ENCODE peak calls at places on chromosomes 11 and 22, in four cellular contexts. J is HepG2, U is HCT116, G is GM12878. R is an unnamed sample.

GRCh38 chr22:20749453-20749852 is 24.5 kb upstream of the SERPIND1 start:
- DNase-seq in G (no peak), U (no peak), J (no peak), R (no peak)

GRCh38 chr11:113906515-113906914 is 1.9 kb downstream of the HTR3B start:
- DNase-seq in G (no peak), U (no peak), J (peak), R (no peak)

GRCh38 chr11:113529606-113530005 is 54.4 kb upstream of the DRD2 start:
- DNase-seq in J (no peak), G (no peak), U (no peak), R (no peak)

GRCh38 chr11:128757235-128757711 is 63.4 kb downstream of the FLI1 start:
- DNase-seq in U (peak), J (no peak), G (peak), R (no peak)

GRCh38 chr11:68127791-68128681 is 6.8 kb upstream of the CHKA start:
- DNase-seq in J (peak), G (no peak), U (peak), R (peak)

GRCh38 chr22:21816787-21817496 is 50.5 kb downstream of the MAPK1 start:
- DNase-seq in J (no peak), U (no peak), G (peak), R (no peak)

GRCh38 chr11:75635009-75635909 is 33.6 kb downstream of the MAP6 start:
- DNase-seq in G (no peak), U (no peak), J (no peak), R (no peak)

GRCh38 chr22:36692280-36692679 is 11.3 kb downstream of the CACNG2 start:
- DNase-seq in G (no peak), U (no peak), J (no peak), R (no peak)

GRCh38 chr11:132895340-132895739 is 637.0 kb downstream of the OPCML start:
- DNase-seq in U (no peak), G (no peak), J (no peak), R (no peak)

GRCh38 chr11:11396290-11397042 is 43.4 kb upstream of the CSNK2A3 start:
- DNase-seq in U (no peak), J (no peak), G (no peak), R (no peak)

GRCh38 chr11:21933095-21933494 is 259.8 kb upstream of the ANO5 start:
- DNase-seq in J (no peak), G (no peak), U (no peak), R (no peak)

GRCh38 chr11:1338201-1339065 is 29.0 kb upstream of the TOLLIP start:
- DNase-seq in U (no peak), G (no peak), J (no peak), R (no peak)

GRCh38 chr11:22976146-22976545 is 115.9 kb upstream of the CCDC179 start:
- DNase-seq in U (no peak), G (no peak), J (no peak), R (no peak)

GRCh38 chr22:24189249-24190158 is 8.2 kb downstream of the SUSD2 start:
- DNase-seq in J (peak), U (no peak), G (no peak), R (peak)

GRCh38 chr11:44611687-44612437 is 46.4 kb downstream of the CD82 start:
- DNase-seq in J (no peak), U (no peak), G (peak), R (no peak)
- TF ChIP-seq SIN3A in J (no peak), U (no peak), G (peak), R (no peak)

GRCh38 chr22:41442240-41442792 is 4.3 kb downstream of the TOB2 start:
- DNase-seq in G (no peak), U (no peak), J (no peak), R (no peak)
- TF ChIP-seq EZH2 in G (no peak), U (no peak), J (no peak), R (no peak)

GRCh38 chr11:27717801-27718229 is 17.6 kb upstream of the BDNF start:
- DNase-seq in U (no peak), J (no peak), G (no peak), R (no peak)

GRCh38 chr11:27718346-27718852 is 18.1 kb upstream of the BDNF start:
- DNase-seq in U (peak), J (no peak), G (no peak), R (peak)

GRCh38 chr11:27720277-27720830 is 20.1 kb upstream of the BDNF start:
- DNase-seq in U (no peak), J (no peak), G (no peak), R (peak)

GRCh38 chr11:27719575-27719925 is 19.3 kb upstream of the BDNF start:
- DNase-seq in J (no peak), U (no peak), G (no peak), R (no peak)

DNA sequence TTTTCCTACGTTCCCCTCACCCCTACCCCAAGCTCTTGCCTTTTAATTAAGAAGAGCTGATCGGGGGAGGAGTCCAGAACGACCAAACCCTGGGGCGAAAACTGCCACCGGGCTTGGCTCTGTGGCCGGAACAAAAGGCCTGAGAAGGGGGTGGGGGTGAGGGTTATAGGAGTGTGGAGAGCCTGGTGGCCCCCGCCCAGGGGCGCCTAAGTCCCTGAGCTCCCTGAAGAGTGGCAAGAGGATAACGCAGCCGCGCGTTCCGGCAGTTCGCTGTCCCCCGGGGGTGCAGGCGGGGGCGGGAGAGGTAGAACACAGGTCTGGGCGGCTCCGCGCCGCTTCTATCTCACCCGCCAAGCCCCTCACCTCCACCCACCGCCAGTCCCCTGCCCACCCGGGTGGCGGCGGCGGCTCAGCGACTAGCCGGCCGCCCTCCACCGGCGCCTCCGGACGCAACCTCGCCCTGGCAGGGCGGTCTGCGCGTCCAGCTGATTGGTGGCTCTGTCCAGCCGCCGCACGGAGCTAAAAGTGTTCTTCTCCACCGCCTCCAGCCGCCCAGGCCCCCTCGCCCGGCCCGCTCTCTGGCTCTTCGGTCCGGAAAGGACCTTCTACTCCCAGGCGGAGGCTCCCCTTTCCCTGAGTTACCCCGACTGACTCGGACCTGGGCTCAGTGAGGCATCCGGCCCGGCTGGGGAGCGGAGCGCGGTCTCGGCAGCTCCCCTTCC is 18.8 kb upstream of the BDNF start:
- DNase-seq in J (no peak), U (no peak), G (no peak), R (peak)
- TF ChIP-seq SIN3A in J (no peak), U (peak), G (no peak), R (peak)

GRCh38 chr22:45006873-45007246 is 2.9 kb downstream of the PHF21B start:
- DNase-seq in J (no peak), G (no peak), U (no peak), R (peak)

GRCh38 chr22:45008853-45009751 is 703 bp downstream of the PHF21B start:
- DNase-seq in G (no peak), U (no peak), J (no peak), R (no peak)

GRCh38 chr22:45007247-45007945 is 2.4 kb downstream of the PHF21B start:
- DNase-seq in U (no peak), G (no peak), J (no peak), R (peak)

GRCh38 chr22:45009881-45010531 is at the start of gene PHF21B:
- DNase-seq in U (no peak), G (no peak), J (no peak), R (peak)

DNA sequence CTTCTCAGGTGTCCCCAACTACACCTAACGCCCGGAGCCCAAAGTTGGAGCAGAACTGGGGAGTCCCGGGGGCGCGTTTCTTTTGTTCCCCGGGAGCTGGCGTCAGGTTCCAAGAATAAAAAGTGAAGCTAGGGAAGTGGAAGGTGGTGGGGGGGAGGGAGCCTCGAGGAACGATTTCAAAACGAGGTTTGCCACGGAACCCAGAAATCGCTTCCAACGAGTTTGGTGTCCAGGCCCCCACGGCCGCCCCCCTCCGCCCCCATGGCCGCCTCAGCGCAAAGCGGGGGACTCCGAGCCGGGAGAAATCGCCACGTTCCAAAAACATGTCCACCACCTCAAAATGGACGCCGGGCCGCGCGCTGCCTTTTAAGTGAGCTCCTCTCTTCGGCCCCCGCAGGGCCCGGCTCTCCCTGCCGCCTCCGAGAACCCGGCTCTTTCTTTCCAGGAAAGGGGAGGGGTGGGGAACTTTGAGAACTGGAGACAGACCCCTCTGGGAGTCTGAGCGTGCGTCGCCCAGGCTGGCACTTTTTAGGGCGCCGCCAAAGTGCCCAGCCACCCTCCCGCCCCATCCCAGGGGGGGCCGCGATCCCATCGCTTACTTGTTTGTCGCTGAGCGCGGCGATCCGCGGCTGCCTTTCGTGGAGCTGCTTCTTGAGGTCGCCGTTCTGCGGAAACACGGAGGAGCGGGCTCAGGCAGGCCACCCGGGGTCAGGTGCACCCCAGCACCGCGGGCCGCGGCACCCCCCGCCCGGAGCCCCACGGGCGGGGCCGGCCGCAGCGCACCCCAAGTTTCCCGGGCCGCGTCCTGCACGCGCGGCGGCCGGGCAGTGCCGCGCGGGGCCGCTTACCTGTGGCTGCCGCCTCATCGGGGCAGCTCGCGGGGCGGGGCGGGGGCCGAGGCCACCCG is 1.6 kb downstream of the PHF21B start:
- DNase-seq in J (no peak), U (no peak), G (no peak), R (peak)
- TF ChIP-seq EZH2 in J (no peak), U (no peak), G (no peak), R (no peak)

GRCh38 chr11:32034149-32034548 is 56.7 kb upstream of the RCN1 start:
- DNase-seq in G (no peak), U (no peak), J (no peak), R (no peak)
- TF ChIP-seq SIN3A in G (no peak), U (no peak), J (no peak), R (no peak)

GRCh38 chr11:84612645-84613044 is 1014.5 kb downstream of the DLG2 start:
- DNase-seq in G (no peak), J (no peak), U (no peak), R (no peak)
- TF ChIP-seq EZH2 in G (no peak), J (no peak), U (no peak), R (no peak)

DNA sequence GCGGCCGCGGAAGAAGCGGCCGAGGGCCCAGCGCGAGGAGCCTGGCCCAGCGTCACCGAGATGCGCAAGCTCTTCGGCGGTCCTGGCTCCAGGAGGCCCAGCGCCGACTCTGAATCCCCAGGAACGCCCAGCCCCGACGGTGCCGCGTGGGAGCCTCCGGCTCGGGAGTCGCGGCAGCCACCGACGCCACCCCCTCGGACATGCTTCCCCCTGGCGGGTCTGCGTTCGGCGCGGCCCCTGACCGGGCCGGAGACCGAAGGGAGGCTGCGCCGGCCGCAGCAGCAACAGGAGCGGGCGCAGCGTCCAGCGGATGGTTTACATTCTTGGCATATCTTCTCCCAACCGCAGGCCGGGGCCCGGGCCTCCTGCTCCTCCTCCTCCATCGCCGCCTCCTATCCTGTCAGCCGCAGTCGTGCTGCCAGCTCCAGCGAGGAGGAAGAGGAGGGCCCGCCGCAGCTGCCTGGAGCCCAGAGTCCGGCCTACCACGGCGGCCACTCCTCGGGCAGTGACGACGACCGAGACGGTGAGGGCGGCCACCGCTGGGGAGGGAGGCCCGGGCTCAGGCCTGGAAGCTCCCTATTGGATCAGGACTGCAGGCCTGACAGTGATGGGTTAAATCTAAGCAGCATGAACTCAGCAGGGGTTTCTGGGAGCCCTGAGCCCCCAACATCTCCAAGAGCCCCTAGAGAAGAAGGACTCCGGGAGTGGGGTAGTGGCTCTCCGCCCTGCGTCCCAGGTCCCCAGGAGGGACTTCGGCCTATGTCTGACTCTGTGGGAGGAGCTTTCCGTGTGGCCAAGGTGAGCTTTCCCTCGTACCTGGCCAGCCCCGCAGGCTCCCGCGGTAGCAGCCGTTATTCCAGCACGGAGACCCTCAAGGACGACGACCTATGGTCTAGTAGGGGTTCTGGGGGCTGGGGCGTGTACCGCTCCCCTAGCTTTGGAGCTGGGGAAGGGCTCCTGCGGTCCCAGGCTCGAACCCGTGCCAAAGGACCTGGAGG is 1.2 kb downstream of the ARHGEF17 start:
- DNase-seq in J (peak), U (peak), G (no peak), R (peak)
- TF ChIP-seq SIN3A in J (peak), U (peak), G (no peak), R (peak)